ENCODE peak calls at places on chromosomes 3 and 15, in four cellular contexts. C, O, G and W are unnamed samples.

GRCh38 chr15:22903961-22904534 is 65.6 kb downstream of the NIPA2 start:
- DNase-seq in G (peak; percentile 51), O (no peak), C (no peak), W (no peak)

GRCh38 chr3:196563721-196564225 is 4.6 kb downstream of the WDR53 start:
- DNase-seq in O (no peak), G (no peak), C (no peak), W (no peak)

GRCh38 chr3:197392961-197393360 is 94.5 kb upstream of the DLG1 start:
- DNase-seq in O (no peak), C (no peak), G (no peak), W (no peak)

GRCh38 chr3:149401215-149401925 is 23.9 kb upstream of the TM4SF1 start:
- DNase-seq in G (peak; percentile 42), O (no peak), C (peak; percentile 61), W (peak; percentile 74)

GRCh38 chr3:119296723-119297122 is 2.5 kb downstream of the ARHGAP31 start:
- DNase-seq in G (no peak), O (no peak), C (no peak), W (no peak)

GRCh38 chr3:25455316-25456232 is 27.5 kb downstream of the RARB start:
- DNase-seq in C (no peak), G (no peak), O (no peak), W (no peak)

GRCh38 chr3:36135863-36136262 is 244.4 kb upstream of the STAC start:
- DNase-seq in O (no peak), G (no peak), C (no peak), W (no peak)

GRCh38 chr15:92333709-92334108 is 60.0 kb upstream of the ST8SIA2 start:
- DNase-seq in G (no peak), O (no peak), C (no peak), W (no peak)

GRCh38 chr3:136624894-136625815 is 127.0 kb downstream of the STAG1 start:
- DNase-seq in C (peak; percentile 72), G (peak; percentile 61), O (no peak), W (no peak)

GRCh38 chr3:11846281-11847034 is at the start of gene TAMM41:
- DNase-seq in C (peak; percentile 94), O (peak; percentile 81), G (peak; percentile 93), W (peak; percentile 96)

GRCh38 chr3:11847607-11848006 is 922 bp upstream of the TAMM41 start:
- DNase-seq in C (no peak), G (no peak), O (no peak), W (no peak)

GRCh38 chr3:11845661-11846060 is 1.0 kb downstream of the TAMM41 start:
- DNase-seq in G (peak; percentile 19), C (peak; percentile 11), O (no peak), W (no peak)

GRCh38 chr3:11844891-11845290 is 1.8 kb downstream of the TAMM41 start:
- DNase-seq in O (no peak), G (no peak), C (no peak), W (no peak)

DNA sequence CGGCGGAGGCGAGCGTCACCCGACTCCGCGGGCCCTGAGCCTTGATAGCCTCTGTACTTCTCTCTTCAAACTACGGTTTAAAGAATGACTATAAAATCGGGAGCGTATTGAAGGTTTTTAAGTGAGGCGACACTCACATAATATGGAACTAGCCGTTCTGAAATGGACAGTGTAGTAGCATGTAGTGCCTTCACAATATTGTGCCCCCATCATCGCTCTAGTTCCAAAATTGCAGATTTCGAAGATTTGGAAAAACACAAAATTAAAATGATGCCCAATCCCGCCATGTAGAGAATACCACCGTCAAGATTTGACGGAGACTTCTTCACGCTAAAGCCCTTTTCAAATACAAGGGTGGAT is 330 bp upstream of the TAMM41 start:
- DNase-seq in G (no peak), C (no peak), O (no peak), W (no peak)
- H3K27ac ChIP-seq in G (peak overlapping the region; percentile 81), C (no peak overlapping the region), O (no peak overlapping the region), W (peak overlapping the region; percentile 91)

DNA sequence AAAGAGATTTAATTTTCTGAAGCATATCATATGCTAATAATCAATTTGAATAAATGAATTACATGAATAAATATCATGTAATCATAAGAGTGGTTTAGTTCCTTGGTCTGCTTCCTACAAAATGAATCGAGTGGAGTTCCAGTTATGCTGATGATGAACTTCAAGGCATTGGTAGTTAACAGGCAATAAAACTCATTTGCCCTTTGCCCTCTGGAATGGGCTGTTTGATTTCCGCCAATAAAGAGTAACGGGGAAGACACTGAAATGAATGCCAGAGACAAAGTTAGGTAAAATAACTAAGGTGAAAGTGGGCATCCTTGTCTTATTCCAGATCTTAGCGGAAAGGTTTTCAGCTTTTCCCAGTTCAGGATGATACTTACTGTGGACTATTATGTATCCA is 90.1 kb downstream of the C3orf38 start:
- DNase-seq in O (no peak), C (no peak), G (no peak), W (no peak)
- H3K27me3 ChIP-seq in O (peaks cover 2% of the 10 kb centered on the region), C (no peaks in the 10 kb centered on the region), G (no peaks in the 10 kb centered on the region), W (no peaks in the 10 kb centered on the region)

DNA sequence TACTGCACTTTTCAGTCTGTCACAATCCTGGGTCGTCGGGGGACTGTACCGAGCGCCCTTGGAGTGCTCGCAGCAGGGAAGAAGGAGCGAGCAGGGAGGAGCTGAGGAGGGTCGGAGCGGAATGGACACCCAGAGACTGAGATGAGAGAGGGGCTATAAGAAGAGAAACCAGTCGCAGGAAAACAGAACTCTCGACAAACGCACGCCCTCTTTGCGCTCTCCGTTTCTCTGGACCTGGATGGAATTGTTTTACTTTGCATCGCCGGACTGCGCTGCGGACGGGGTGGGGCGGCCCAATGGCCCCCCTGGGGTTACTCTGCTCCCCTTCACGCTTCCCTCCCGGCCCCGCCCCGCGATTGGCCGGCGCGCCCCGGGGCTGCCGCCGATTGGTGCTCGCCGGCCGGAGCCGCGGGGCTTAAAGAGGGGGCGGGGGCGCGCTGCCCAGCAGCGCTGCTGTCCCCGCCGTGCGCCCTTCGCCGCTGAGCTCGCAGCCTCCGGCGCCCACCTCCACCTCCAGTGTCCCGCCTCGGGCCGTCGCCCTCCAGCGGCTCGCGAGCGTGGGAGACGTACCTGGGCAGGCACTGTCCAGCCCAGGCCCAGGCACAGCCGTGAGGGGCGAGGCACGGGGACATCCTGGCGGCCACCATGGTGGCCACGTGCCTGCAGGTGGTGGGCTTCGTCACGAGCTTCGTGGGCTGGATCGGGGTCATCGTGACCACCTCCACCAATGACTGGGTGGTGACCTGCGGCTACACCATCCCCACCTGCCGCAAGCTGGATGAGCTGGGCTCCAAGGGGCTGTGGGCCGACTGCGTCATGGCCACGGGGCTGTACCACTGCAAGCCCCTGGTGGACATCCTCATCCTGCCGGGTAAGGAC is at the start of gene CLDN11:
- DNase-seq in O (no peak), C (peak; percentile 53), G (no peak), W (no peak)
- TF ChIP-seq CTCF in O (no peak), C (no peak), G (no peak), W (no peak)

DNA sequence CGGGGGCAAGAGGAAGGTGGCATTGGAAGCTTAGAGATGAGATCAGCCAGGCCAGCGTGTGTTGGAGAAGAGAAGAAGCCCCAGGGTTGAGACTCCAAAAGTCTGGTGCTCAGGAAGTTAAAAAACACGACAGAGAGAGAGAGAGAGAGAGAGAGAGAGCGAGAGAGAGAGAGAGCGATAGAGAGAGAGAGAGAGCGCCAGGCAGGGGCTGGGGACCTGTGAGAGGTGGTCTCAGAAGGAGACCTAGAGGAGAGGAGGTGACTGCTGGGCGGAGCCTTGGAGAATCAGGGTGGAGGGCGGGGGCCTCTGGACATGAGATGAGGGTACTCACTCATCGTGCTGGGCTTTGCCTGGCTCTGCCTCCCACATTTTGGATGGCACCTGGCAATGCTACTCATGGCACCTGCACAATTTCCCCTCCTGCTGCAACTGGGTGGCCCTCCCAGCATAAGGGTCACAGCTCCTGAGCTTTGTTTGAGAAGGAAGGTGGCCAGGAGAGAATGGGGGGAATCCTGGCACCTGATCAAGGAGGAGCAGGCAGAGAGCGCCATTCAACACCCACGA is 51.0 kb downstream of the FBLN2 start:
- DNase-seq in G (no peak), O (no peak), C (no peak), W (no peak)
- H3K27ac ChIP-seq in G (no peak overlapping the region), O (no peak overlapping the region), C (no peak overlapping the region), W (no peak overlapping the region)

GRCh38 chr15:39627456-39628130 is 46.7 kb downstream of the THBS1 start:
- DNase-seq in C (no peak), G (no peak), O (no peak), W (no peak)

GRCh38 chr15:39628131-39628482 is 47.2 kb downstream of the THBS1 start:
- DNase-seq in O (no peak), G (no peak), C (no peak), W (no peak)

GRCh38 chr15:39624806-39625205 is 43.9 kb downstream of the THBS1 start:
- DNase-seq in C (peak; percentile 43), G (peak; percentile 77), O (no peak), W (no peak)

GRCh38 chr15:39625451-39625850 is 44.6 kb downstream of the THBS1 start:
- DNase-seq in C (no peak), O (no peak), G (no peak), W (no peak)

GRCh38 chr15:39625856-39626255 is 45.0 kb downstream of the THBS1 start:
- DNase-seq in G (no peak), O (no peak), C (no peak), W (no peak)
- H3K27me3 ChIP-seq in G (no peaks in the 10 kb centered on the region), O (no peaks in the 10 kb centered on the region), C (no peaks in the 10 kb centered on the region), W (no peaks in the 10 kb centered on the region)

GRCh38 chr3:50493623-50494022 is 9.8 kb downstream of the CACNA2D2 start:
- DNase-seq in O (no peak), G (no peak), C (no peak), W (no peak)

GRCh38 chr3:50493086-50493485 is 10.3 kb downstream of the CACNA2D2 start:
- DNase-seq in O (no peak), C (no peak), G (no peak), W (no peak)

GRCh38 chr3:50487181-50487580 is 16.3 kb downstream of the CACNA2D2 start:
- DNase-seq in O (no peak), G (no peak), C (no peak), W (no peak)

GRCh38 chr3:50491023-50491422 is 12.4 kb downstream of the CACNA2D2 start:
- DNase-seq in G (no peak), C (no peak), O (no peak), W (no peak)

DNA sequence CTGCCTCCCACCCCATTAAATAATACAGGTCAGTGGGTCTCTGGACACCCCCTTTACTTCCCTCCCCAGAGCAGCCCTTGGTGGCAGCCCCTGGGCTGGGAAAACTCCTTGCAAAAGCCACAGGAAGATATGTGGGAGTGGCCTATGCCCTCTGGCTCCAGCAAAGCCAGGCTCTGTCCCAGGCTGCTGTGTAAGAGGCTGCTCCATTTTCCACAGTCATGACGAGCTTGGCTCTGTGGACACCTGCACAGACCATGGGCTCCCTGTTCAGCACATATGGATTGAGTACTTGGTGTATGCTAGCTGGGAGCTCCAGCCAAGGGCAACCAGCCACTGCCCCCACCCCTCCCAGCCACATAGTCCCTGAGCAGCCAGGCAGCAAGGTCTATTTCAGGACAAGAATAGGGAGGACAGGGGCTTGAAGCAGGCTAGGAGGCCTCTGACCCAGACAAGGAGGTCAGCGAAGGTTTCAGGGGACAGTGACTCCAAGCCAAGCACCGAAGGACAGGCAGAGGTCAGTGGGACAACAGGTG is 12.9 kb downstream of the CACNA2D2 start:
- DNase-seq in C (no peak), G (no peak), O (no peak), W (no peak)
- TF ChIP-seq CTCF in C (no peak), G (no peak), O (no peak), W (no peak)